ENCODE peak calls at places on chromosomes 12 and 14, in ten cellular contexts. N is AG04450, M is Caco-2, X is upper lobe of right lung, D is neural progenitor cell, U is suprapubic skin, Z is foreskin fibroblast, R is astrocyte of the cerebellum, W is ovary, V is kidney. I is an unnamed sample.

GRCh38 chr12:66716522-66716921 is 37.6 kb upstream of the GRIP1 start:
- DNase-seq in N (no peak), M (no peak), X (no peak), D (no peak), U (no peak), Z (no peak), R (no peak), W (no peak), V (no peak), I (no peak)

GRCh38 chr14:30608533-30609006 is 13.5 kb upstream of the SCFD1 start:
- DNase-seq in N (no peak), M (no peak), X (no peak), D (no peak), U (no peak), Z (no peak), R (peak; percentile 9), W (no peak), V (no peak), I (peak; percentile 24)

GRCh38 chr14:50425816-50426215 is 29.1 kb upstream of the CDKL1 start:
- DNase-seq in N (peak; percentile 7), M (no peak), X (no peak), D (no peak), U (no peak), Z (no peak), R (peak; percentile 51), W (no peak), V (no peak), I (peak; percentile 88)

GRCh38 chr12:97594236-97594635 is 131.6 kb downstream of the RMST start:
- DNase-seq in N (no peak), M (no peak), X (no peak), D (no peak), U (no peak), Z (no peak), R (no peak), W (no peak), V (no peak), I (no peak)

GRCh38 chr12:57604454-57605307 is at the start of gene DTX3:
- DNase-seq in N (no peak), M (peak; percentile 33), X (no peak), D (peak; percentile 66), U (no peak), Z (no peak), R (no peak), W (peak; percentile 67), V (no peak), I (peak; percentile 53)

GRCh38 chr12:99911076-99911475 is 73.7 kb downstream of the ANKS1B start:
- DNase-seq in N (peak; percentile 65), M (no peak), X (no peak), D (no peak), U (no peak), Z (peak; percentile 4), R (peak; percentile 81), W (no peak), V (no peak), I (peak; percentile 83)

GRCh38 chr12:73598626-73599025 is 939.0 kb upstream of the ATXN7L3B start:
- DNase-seq in N (no peak), M (no peak), X (no peak), D (no peak), U (no peak), Z (no peak), R (no peak), W (no peak), V (no peak), I (peak; percentile 14)

GRCh38 chr12:89472508-89472907 is 52.1 kb downstream of the GALNT4 start:
- DNase-seq in N (no peak), M (no peak), X (no peak), D (no peak), U (no peak), Z (peak; percentile 69), R (no peak), W (no peak), V (no peak), I (no peak)

GRCh38 chr12:107645630-107646333 is 39.8 kb upstream of the PWP1 start:
- DNase-seq in N (no peak), M (no peak), X (no peak), D (peak; percentile 93), U (no peak), Z (no peak), R (no peak), W (no peak), V (no peak), I (no peak)

GRCh38 chr12:113005759-113006158 is 27.4 kb downstream of the OAS2 start:
- DNase-seq in N (no peak), M (no peak), X (no peak), D (peak; percentile 55), U (no peak), Z (no peak), R (no peak), W (no peak), V (no peak), I (peak; percentile 8)

GRCh38 chr14:75981826-75982723 is at the start of gene TGFB3:
- DNase-seq in N (peak; percentile 85), M (peak; percentile 89), X (peak; percentile 91), D (peak; percentile 92), U (peak; percentile 92), Z (peak; percentile 90), R (peak; percentile 78), W (peak; percentile 90), V (peak; percentile 95), I (peak; percentile 94)

GRCh38 chr12:85092814-85093370 is 56.7 kb downstream of the LRRIQ1 start:
- DNase-seq in N (no peak), M (no peak), X (no peak), D (no peak), U (no peak), Z (no peak), R (no peak), W (no peak), V (no peak), I (no peak)

GRCh38 chr14:97948841-97949240 is 1151.7 kb downstream of the VRK1 start:
- DNase-seq in N (no peak), M (no peak), X (no peak), D (no peak), U (no peak), Z (no peak), R (no peak), W (no peak), V (no peak), I (no peak)

GRCh38 chr12:130013771-130014484 is 110.1 kb upstream of the TMEM132D start:
- DNase-seq in N (no peak), M (peak; percentile 67), X (peak; percentile 70), D (peak; percentile 84), U (no peak), Z (no peak), R (peak; percentile 8), W (no peak), V (no peak), I (peak; percentile 9)

DNA sequence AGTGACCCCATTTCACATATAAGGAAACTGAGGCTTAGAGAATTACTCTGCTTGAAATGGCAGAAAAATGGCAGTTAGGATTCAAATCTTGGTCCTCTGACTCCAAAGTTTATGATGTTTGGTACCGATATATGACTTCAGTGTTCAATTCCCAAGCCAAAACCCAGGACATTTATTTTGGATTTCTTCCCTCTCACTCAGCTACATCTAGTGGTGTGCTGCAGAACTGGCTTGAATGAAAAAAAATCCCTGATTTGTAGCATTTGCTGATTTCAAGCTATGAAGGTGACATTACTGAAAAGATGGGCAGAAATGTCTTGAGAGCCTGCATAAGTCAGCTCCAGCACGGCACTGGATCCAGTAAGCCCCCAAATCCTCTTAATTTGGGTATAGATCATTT is 106.4 kb downstream of the EFCAB11 start:
- DNase-seq in N (no peak), M (no peak), X (no peak), D (no peak), U (no peak), Z (no peak), R (no peak), W (no peak), V (no peak), I (no peak)
- TF ChIP-seq CTCF in N (peak; percentile 80), M (no peak), X (peak; percentile 14), D (peak; percentile 14), U (no peak), Z (peak; percentile 59), R (peak; percentile 51), W (no peak), V (peak; percentile 5), I (peak; percentile 45)

DNA sequence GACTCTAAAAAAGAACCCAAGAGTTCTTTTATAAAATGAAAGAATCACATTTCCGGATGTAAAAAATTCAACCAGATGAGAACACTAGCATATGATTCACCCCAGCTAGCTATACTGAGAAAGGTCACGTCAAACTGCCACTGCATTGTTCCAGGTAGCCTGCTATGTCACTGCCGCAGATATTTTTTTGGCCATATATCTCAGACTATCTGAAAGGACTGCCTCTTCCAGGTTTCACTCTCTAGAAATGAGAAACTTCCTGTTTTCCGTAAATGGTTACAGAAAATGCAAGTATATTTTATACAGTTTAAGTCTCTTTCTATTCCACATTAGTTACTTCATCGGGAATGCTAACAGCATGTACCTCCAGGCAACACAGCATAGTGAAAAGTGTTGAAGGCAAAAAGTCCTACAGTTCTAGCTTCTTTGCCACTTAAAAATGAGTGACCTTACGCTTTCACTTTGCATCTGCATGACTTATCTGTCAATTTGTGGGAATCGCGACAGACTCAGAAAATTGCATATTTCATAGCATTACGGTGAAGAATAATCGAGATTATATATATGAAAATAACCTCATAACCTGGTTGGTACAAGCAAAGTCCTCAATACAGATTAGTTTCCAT is 105.2 kb downstream of the MED13L start:
- DNase-seq in N (no peak), M (no peak), X (no peak), D (no peak), U (no peak), Z (no peak), R (no peak), W (no peak), V (no peak), I (no peak)
- H3K4me3 ChIP-seq in N (no peak overlapping the region), M (no peak overlapping the region), X (no peak overlapping the region), D (no peak overlapping the region), U (no peak overlapping the region), Z (no peak overlapping the region), R (no peak overlapping the region), W (no peak overlapping the region), V (no peak overlapping the region), I (no peak overlapping the region)

DNA sequence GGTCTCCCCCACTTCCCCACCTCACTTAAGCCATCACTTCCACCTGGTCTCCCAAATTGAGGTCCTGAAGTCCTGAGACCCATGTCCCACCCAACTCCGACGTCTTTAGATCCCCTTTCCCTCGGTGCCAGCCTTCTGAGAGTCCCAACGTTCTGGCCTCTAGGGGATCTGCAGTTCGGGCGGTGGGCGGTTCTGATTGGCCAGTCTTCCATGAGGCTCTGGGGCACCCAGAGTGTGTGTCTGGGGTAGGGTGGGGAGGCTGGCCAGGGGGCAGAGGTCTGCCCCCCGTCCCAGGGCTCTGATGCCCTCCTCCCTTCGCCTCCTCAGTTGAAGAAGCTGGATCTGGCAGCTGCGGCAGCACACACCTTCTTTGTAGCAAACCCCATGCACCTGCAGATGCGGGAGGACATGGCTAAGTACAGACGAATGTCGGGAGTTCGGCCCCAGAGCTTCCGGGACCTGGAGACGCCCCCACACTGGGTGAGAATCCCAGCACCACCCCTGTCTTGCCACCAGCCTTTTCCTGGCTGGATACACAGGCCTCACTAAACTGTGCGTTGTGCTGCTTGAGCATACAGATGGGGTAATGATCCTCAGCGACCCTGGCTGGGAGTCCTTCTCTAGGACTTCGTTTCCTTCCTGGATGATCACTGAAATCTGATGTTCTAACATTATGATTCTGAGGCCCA is 1.5 kb downstream of the P3H3 start:
- DNase-seq in N (no peak), M (no peak), X (no peak), D (peak; percentile 65), U (no peak), Z (no peak), R (no peak), W (no peak), V (peak; percentile 81), I (peak; percentile 67)
- TF ChIP-seq CTCF in N (peak; percentile 34), M (no peak), X (no peak), D (peak; percentile 41), U (no peak), Z (peak; percentile 18), R (peak; percentile 42), W (no peak), V (no peak), I (peak; percentile 31)

GRCh38 chr12:28424965-28425364 is 234.7 kb downstream of the CCDC91 start:
- DNase-seq in N (no peak), M (no peak), X (no peak), D (peak; percentile 1), U (no peak), Z (no peak), R (peak; percentile 87), W (peak; percentile 22), V (no peak), I (peak; percentile 49)
- H3K4me3 ChIP-seq in N (no peak overlapping the region), M (no peak overlapping the region), X (no peak overlapping the region), D (no peak overlapping the region), U (no peak overlapping the region), Z (no peak overlapping the region), R (no peak overlapping the region), W (no peak overlapping the region), V (peak overlapping the region; percentile 17), I (no peak overlapping the region)